ENCODE peak calls at places on chromosomes 12 and 14, in nine cellular contexts. One of them, this sample, is unnamed.

GRCh38 chr12:53869500-53869899 is 69.1 kb upstream of the HOXC13 start:
- DNase-seq in RWPE2: no peak
- DNase-seq in HCT116: no peak
- DNase-seq in transverse colon: no peak
- DNase-seq in fibroblast of villous mesenchyme: no peak
- DNase-seq in Peyer's patch: no peak
- DNase-seq in astrocyte of the cerebellum: no peak
- DNase-seq in fibroblast of pulmonary artery: no peak
- DNase-seq in fibroblast of the aortic adventitia: no peak
- DNase-seq in this sample: no peak

GRCh38 chr12:2358986-2359658 is 306.3 kb downstream of the CACNA1C start:
- DNase-seq in fibroblast of the aortic adventitia: peak
- DNase-seq in RWPE2: no peak
- DNase-seq in HCT116: no peak
- DNase-seq in transverse colon: no peak
- DNase-seq in Peyer's patch: no peak
- DNase-seq in fibroblast of pulmonary artery: no peak
- DNase-seq in astrocyte of the cerebellum: no peak
- DNase-seq in fibroblast of villous mesenchyme: peak
- DNase-seq in this sample: no peak

GRCh38 chr12:107759410-107759809 is 1.5 kb downstream of the PRDM4 start:
- DNase-seq in transverse colon: peak
- DNase-seq in fibroblast of villous mesenchyme: peak
- DNase-seq in Peyer's patch: no peak
- DNase-seq in fibroblast of the aortic adventitia: peak
- DNase-seq in RWPE2: no peak
- DNase-seq in HCT116: peak
- DNase-seq in fibroblast of pulmonary artery: peak
- DNase-seq in astrocyte of the cerebellum: peak
- DNase-seq in this sample: peak

GRCh38 chr12:54417712-54418440 is 1.2 kb downstream of the ITGA5 start:
- DNase-seq in fibroblast of pulmonary artery: no peak
- DNase-seq in transverse colon: no peak
- DNase-seq in fibroblast of villous mesenchyme: no peak
- DNase-seq in fibroblast of the aortic adventitia: no peak
- DNase-seq in Peyer's patch: no peak
- DNase-seq in HCT116: no peak
- DNase-seq in astrocyte of the cerebellum: no peak
- DNase-seq in RWPE2: no peak
- DNase-seq in this sample: no peak

GRCh38 chr12:30774599-30774998 is 19.8 kb upstream of the CAPRIN2 start:
- DNase-seq in transverse colon: no peak
- DNase-seq in fibroblast of pulmonary artery: no peak
- DNase-seq in fibroblast of villous mesenchyme: no peak
- DNase-seq in Peyer's patch: no peak
- DNase-seq in RWPE2: no peak
- DNase-seq in fibroblast of the aortic adventitia: no peak
- DNase-seq in HCT116: no peak
- DNase-seq in astrocyte of the cerebellum: no peak
- DNase-seq in this sample: no peak

GRCh38 chr14:93114713-93115068 is 1.0 kb downstream of the ITPK1 start:
- DNase-seq in HCT116: no peak
- DNase-seq in Peyer's patch: peak
- DNase-seq in fibroblast of the aortic adventitia: no peak
- DNase-seq in fibroblast of villous mesenchyme: no peak
- DNase-seq in transverse colon: peak
- DNase-seq in RWPE2: no peak
- DNase-seq in astrocyte of the cerebellum: no peak
- DNase-seq in fibroblast of pulmonary artery: no peak
- DNase-seq in this sample: no peak

GRCh38 chr14:104427126-104427851 is 152.3 kb upstream of the C14orf180 start:
- DNase-seq in astrocyte of the cerebellum: no peak
- DNase-seq in fibroblast of pulmonary artery: no peak
- DNase-seq in fibroblast of villous mesenchyme: no peak
- DNase-seq in RWPE2: no peak
- DNase-seq in Peyer's patch: no peak
- DNase-seq in HCT116: no peak
- DNase-seq in transverse colon: no peak
- DNase-seq in fibroblast of the aortic adventitia: no peak
- DNase-seq in this sample: no peak

GRCh38 chr12:112005419-112006395 is 7.3 kb downstream of the TMEM116 start:
- DNase-seq in transverse colon: peak
- DNase-seq in Peyer's patch: no peak
- DNase-seq in HCT116: peak
- DNase-seq in RWPE2: no peak
- DNase-seq in fibroblast of the aortic adventitia: peak
- DNase-seq in astrocyte of the cerebellum: no peak
- DNase-seq in fibroblast of villous mesenchyme: peak
- DNase-seq in fibroblast of pulmonary artery: no peak
- DNase-seq in this sample: no peak

GRCh38 chr14:51828017-51828797 is 32.2 kb upstream of the GNG2 start:
- DNase-seq in fibroblast of the aortic adventitia: no peak
- DNase-seq in HCT116: peak
- DNase-seq in fibroblast of villous mesenchyme: no peak
- DNase-seq in fibroblast of pulmonary artery: peak
- DNase-seq in RWPE2: peak
- DNase-seq in Peyer's patch: peak
- DNase-seq in astrocyte of the cerebellum: peak
- DNase-seq in transverse colon: peak
- DNase-seq in this sample: peak

GRCh38 chr12:26246483-26247164 is 51.3 kb downstream of the SSPN start:
- DNase-seq in fibroblast of the aortic adventitia: no peak
- DNase-seq in Peyer's patch: no peak
- DNase-seq in fibroblast of pulmonary artery: no peak
- DNase-seq in HCT116: peak
- DNase-seq in RWPE2: peak
- DNase-seq in astrocyte of the cerebellum: no peak
- DNase-seq in transverse colon: peak
- DNase-seq in fibroblast of villous mesenchyme: no peak
- DNase-seq in this sample: no peak

GRCh38 chr14:93330609-93331000 is 2.2 kb downstream of the BTBD7 start:
- DNase-seq in astrocyte of the cerebellum: no peak
- DNase-seq in fibroblast of the aortic adventitia: no peak
- DNase-seq in Peyer's patch: no peak
- DNase-seq in fibroblast of pulmonary artery: no peak
- DNase-seq in RWPE2: no peak
- DNase-seq in transverse colon: no peak
- DNase-seq in HCT116: no peak
- DNase-seq in fibroblast of villous mesenchyme: no peak
- DNase-seq in this sample: no peak

GRCh38 chr14:30876692-30877091 is 2.3 kb downstream of the COCH start:
- DNase-seq in fibroblast of pulmonary artery: no peak
- DNase-seq in HCT116: no peak
- DNase-seq in RWPE2: no peak
- DNase-seq in astrocyte of the cerebellum: no peak
- DNase-seq in fibroblast of villous mesenchyme: no peak
- DNase-seq in transverse colon: no peak
- DNase-seq in fibroblast of the aortic adventitia: no peak
- DNase-seq in Peyer's patch: no peak
- DNase-seq in this sample: no peak

GRCh38 chr12:122215789-122216188 is 10.1 kb downstream of the DIABLO start:
- DNase-seq in fibroblast of villous mesenchyme: no peak
- DNase-seq in Peyer's patch: no peak
- DNase-seq in HCT116: no peak
- DNase-seq in fibroblast of the aortic adventitia: no peak
- DNase-seq in RWPE2: no peak
- DNase-seq in fibroblast of pulmonary artery: no peak
- DNase-seq in transverse colon: no peak
- DNase-seq in astrocyte of the cerebellum: no peak
- DNase-seq in this sample: no peak

GRCh38 chr14:74506408-74506807 is 12.8 kb downstream of the ISCA2 start:
- DNase-seq in fibroblast of pulmonary artery: no peak
- DNase-seq in HCT116: no peak
- DNase-seq in astrocyte of the cerebellum: no peak
- DNase-seq in transverse colon: no peak
- DNase-seq in fibroblast of the aortic adventitia: no peak
- DNase-seq in RWPE2: peak
- DNase-seq in Peyer's patch: no peak
- DNase-seq in fibroblast of villous mesenchyme: no peak
- DNase-seq in this sample: no peak

GRCh38 chr12:57893460-57894353 is 47.2 kb upstream of the CTDSP2 start:
- DNase-seq in fibroblast of villous mesenchyme: peak
- DNase-seq in Peyer's patch: peak
- DNase-seq in RWPE2: no peak
- DNase-seq in fibroblast of pulmonary artery: peak
- DNase-seq in transverse colon: peak
- DNase-seq in astrocyte of the cerebellum: peak
- DNase-seq in fibroblast of the aortic adventitia: peak
- DNase-seq in HCT116: no peak
- DNase-seq in this sample: peak

DNA sequence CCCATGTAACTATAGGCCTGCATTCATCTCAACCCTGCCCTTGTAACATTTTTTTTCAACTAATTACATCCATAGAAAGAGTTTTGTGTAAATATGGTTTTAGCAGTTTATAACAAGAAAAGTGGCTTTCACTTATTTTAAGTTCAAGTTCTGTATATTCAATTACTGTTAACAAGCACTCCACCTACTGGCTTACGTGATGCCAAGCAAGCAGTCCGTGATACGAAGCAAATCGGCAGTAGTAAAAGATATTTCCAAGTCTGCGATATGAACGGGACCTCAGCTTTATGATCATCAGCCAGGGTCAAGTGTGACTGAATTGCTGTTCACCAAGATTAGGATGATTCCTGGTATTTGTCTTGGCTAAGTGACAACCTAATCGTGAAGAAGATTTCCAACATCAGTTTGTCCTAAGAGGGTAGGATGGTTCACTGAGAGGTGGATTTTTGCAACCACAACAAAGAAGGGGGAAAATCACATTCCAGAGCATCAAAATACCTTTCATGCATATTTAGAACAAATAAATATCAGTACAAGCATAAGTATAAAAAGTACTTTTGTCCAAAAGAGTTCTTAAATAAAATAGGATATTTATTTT is 456.2 kb downstream of the FOXG1 start:
- DNase-seq in fibroblast of pulmonary artery: peak
- DNase-seq in Peyer's patch: no peak
- DNase-seq in transverse colon: no peak
- DNase-seq in RWPE2: no peak
- DNase-seq in fibroblast of villous mesenchyme: peak
- DNase-seq in fibroblast of the aortic adventitia: peak
- DNase-seq in HCT116: no peak
- DNase-seq in astrocyte of the cerebellum: peak
- DNase-seq in this sample: peak
- TF ChIP-seq CTCF in fibroblast of pulmonary artery: peak
- TF ChIP-seq CTCF in Peyer's patch: peak
- TF ChIP-seq CTCF in transverse colon: no peak
- TF ChIP-seq CTCF in RWPE2: peak
- TF ChIP-seq CTCF in fibroblast of villous mesenchyme: peak
- TF ChIP-seq CTCF in fibroblast of the aortic adventitia: peak
- TF ChIP-seq CTCF in HCT116: no peak
- TF ChIP-seq CTCF in astrocyte of the cerebellum: peak
- TF ChIP-seq CTCF in this sample: peak

GRCh38 chr12:93316623-93316971 is 61.1 kb upstream of the NUDT4 start:
- DNase-seq in HCT116: no peak
- DNase-seq in fibroblast of the aortic adventitia: no peak
- DNase-seq in fibroblast of villous mesenchyme: no peak
- DNase-seq in RWPE2: no peak
- DNase-seq in Peyer's patch: no peak
- DNase-seq in fibroblast of pulmonary artery: no peak
- DNase-seq in astrocyte of the cerebellum: no peak
- DNase-seq in transverse colon: no peak
- DNase-seq in this sample: no peak
- H3K4me3 ChIP-seq in HCT116: no peak
- H3K4me3 ChIP-seq in fibroblast of the aortic adventitia: no peak
- H3K4me3 ChIP-seq in fibroblast of villous mesenchyme: no peak
- H3K4me3 ChIP-seq in RWPE2: no peak
- H3K4me3 ChIP-seq in Peyer's patch: no peak
- H3K4me3 ChIP-seq in fibroblast of pulmonary artery: no peak
- H3K4me3 ChIP-seq in astrocyte of the cerebellum: no peak
- H3K4me3 ChIP-seq in transverse colon: no peak
- H3K4me3 ChIP-seq in this sample: no peak

GRCh38 chr12:87953257-87953860 is 75.8 kb downstream of the C12orf50 start:
- DNase-seq in fibroblast of the aortic adventitia: peak
- DNase-seq in RWPE2: no peak
- DNase-seq in Peyer's patch: no peak
- DNase-seq in HCT116: peak
- DNase-seq in transverse colon: no peak
- DNase-seq in fibroblast of pulmonary artery: peak
- DNase-seq in fibroblast of villous mesenchyme: peak
- DNase-seq in astrocyte of the cerebellum: peak
- DNase-seq in this sample: peak
- TF ChIP-seq CTCF in fibroblast of the aortic adventitia: peak
- TF ChIP-seq CTCF in RWPE2: peak
- TF ChIP-seq CTCF in Peyer's patch: no peak
- TF ChIP-seq CTCF in HCT116: peak
- TF ChIP-seq CTCF in transverse colon: no peak
- TF ChIP-seq CTCF in fibroblast of pulmonary artery: peak
- TF ChIP-seq CTCF in fibroblast of villous mesenchyme: peak
- TF ChIP-seq CTCF in astrocyte of the cerebellum: peak
- TF ChIP-seq CTCF in this sample: peak

DNA sequence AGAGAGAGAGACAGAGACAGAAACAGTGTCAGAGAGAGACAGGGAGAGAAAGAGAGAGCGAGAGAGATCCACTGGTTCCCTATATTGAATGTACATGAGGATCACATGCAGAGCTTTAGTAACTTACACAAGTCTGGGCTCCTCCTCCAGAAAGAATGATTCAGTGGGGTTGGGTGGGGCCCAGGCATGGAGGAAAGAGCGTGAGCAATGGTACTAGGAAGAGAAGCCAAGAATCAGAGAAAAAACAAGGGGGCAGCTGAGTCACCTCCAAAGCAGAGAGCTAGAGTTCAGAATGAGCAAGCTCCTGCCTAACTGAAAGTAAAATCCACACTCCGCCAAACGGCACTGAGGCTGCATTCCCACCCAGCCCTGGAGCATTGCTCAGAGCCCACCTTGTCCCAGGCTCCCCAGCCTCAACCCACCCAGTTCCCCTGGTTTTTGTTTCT is 670.1 kb upstream of the TBX3 start:
- DNase-seq in Peyer's patch: no peak
- DNase-seq in fibroblast of pulmonary artery: peak
- DNase-seq in RWPE2: peak
- DNase-seq in fibroblast of villous mesenchyme: peak
- DNase-seq in transverse colon: peak
- DNase-seq in HCT116: peak
- DNase-seq in fibroblast of the aortic adventitia: peak
- DNase-seq in astrocyte of the cerebellum: peak
- DNase-seq in this sample: peak
- H3K4me3 ChIP-seq in Peyer's patch: no peak
- H3K4me3 ChIP-seq in fibroblast of pulmonary artery: peak
- H3K4me3 ChIP-seq in RWPE2: peak
- H3K4me3 ChIP-seq in fibroblast of villous mesenchyme: peak
- H3K4me3 ChIP-seq in transverse colon: peak
- H3K4me3 ChIP-seq in HCT116: peak
- H3K4me3 ChIP-seq in fibroblast of the aortic adventitia: peak
- H3K4me3 ChIP-seq in astrocyte of the cerebellum: peak
- H3K4me3 ChIP-seq in this sample: peak

This sample was measured in AG10803.